ENCODE peak calls at places on chromosomes 1 and 21, in ten cellular contexts. One of them, this sample, is unnamed. For H3K27me3, the result is how much of the 10 kb centered on the place peaks cover.

GRCh38 chr1:63794927-63795326 is 21.1 kb downstream of the ROR1 start:
- DNase-seq in GM23248: peak
- DNase-seq in CD8-positive, alpha-beta T cell: no peak
- DNase-seq in CD4-positive, alpha-beta T cell: no peak
- DNase-seq in cardiac muscle cell: peak
- DNase-seq in ascending aorta: no peak
- DNase-seq in HL-60: no peak
- DNase-seq in RWPE2: no peak
- DNase-seq in heart right ventricle: no peak
- DNase-seq in mesenchymal stem cell: no peak
- DNase-seq in this sample: no peak

GRCh38 chr1:12341667-12342066 is 111.8 kb downstream of the VPS13D start:
- DNase-seq in RWPE2: no peak
- DNase-seq in CD8-positive, alpha-beta T cell: no peak
- DNase-seq in HL-60: no peak
- DNase-seq in mesenchymal stem cell: no peak
- DNase-seq in heart right ventricle: no peak
- DNase-seq in CD4-positive, alpha-beta T cell: no peak
- DNase-seq in ascending aorta: no peak
- DNase-seq in GM23248: no peak
- DNase-seq in cardiac muscle cell: no peak
- DNase-seq in this sample: no peak

GRCh38 chr1:163069142-163069541 is at the start of gene RGS4:
- DNase-seq in RWPE2: no peak
- DNase-seq in cardiac muscle cell: peak
- DNase-seq in CD4-positive, alpha-beta T cell: no peak
- DNase-seq in HL-60: no peak
- DNase-seq in CD8-positive, alpha-beta T cell: no peak
- DNase-seq in mesenchymal stem cell: peak
- DNase-seq in ascending aorta: no peak
- DNase-seq in GM23248: peak
- DNase-seq in heart right ventricle: peak
- DNase-seq in this sample: peak

GRCh38 chr21:16082038-16082816 is 352.4 kb downstream of the USP25 start:
- DNase-seq in heart right ventricle: no peak
- DNase-seq in cardiac muscle cell: peak
- DNase-seq in RWPE2: no peak
- DNase-seq in CD8-positive, alpha-beta T cell: no peak
- DNase-seq in mesenchymal stem cell: peak
- DNase-seq in ascending aorta: no peak
- DNase-seq in HL-60: no peak
- DNase-seq in CD4-positive, alpha-beta T cell: no peak
- DNase-seq in GM23248: peak
- DNase-seq in this sample: peak

GRCh38 chr1:168031627-168032026 is 94.8 kb upstream of the MPC2 start:
- DNase-seq in CD8-positive, alpha-beta T cell: no peak
- DNase-seq in GM23248: no peak
- DNase-seq in mesenchymal stem cell: no peak
- DNase-seq in CD4-positive, alpha-beta T cell: no peak
- DNase-seq in HL-60: no peak
- DNase-seq in RWPE2: no peak
- DNase-seq in heart right ventricle: no peak
- DNase-seq in ascending aorta: no peak
- DNase-seq in cardiac muscle cell: no peak
- DNase-seq in this sample: no peak

GRCh38 chr1:184160942-184161698 is 109.6 kb downstream of the TSEN15 start:
- DNase-seq in cardiac muscle cell: peak
- DNase-seq in heart right ventricle: no peak
- DNase-seq in RWPE2: no peak
- DNase-seq in mesenchymal stem cell: peak
- DNase-seq in ascending aorta: no peak
- DNase-seq in CD4-positive, alpha-beta T cell: no peak
- DNase-seq in GM23248: peak
- DNase-seq in CD8-positive, alpha-beta T cell: no peak
- DNase-seq in HL-60: no peak
- DNase-seq in this sample: peak

GRCh38 chr1:204678721-204679455 is 6.7 kb downstream of the LRRN2 start:
- DNase-seq in heart right ventricle: no peak
- DNase-seq in CD8-positive, alpha-beta T cell: no peak
- DNase-seq in CD4-positive, alpha-beta T cell: no peak
- DNase-seq in cardiac muscle cell: no peak
- DNase-seq in RWPE2: no peak
- DNase-seq in ascending aorta: no peak
- DNase-seq in GM23248: no peak
- DNase-seq in mesenchymal stem cell: no peak
- DNase-seq in HL-60: no peak
- DNase-seq in this sample: no peak

GRCh38 chr1:48572632-48573258 is 100.7 kb upstream of the SPATA6 start:
- DNase-seq in mesenchymal stem cell: peak
- DNase-seq in RWPE2: no peak
- DNase-seq in GM23248: peak
- DNase-seq in HL-60: peak
- DNase-seq in heart right ventricle: peak
- DNase-seq in ascending aorta: no peak
- DNase-seq in CD8-positive, alpha-beta T cell: no peak
- DNase-seq in CD4-positive, alpha-beta T cell: no peak
- DNase-seq in cardiac muscle cell: peak
- DNase-seq in this sample: peak

GRCh38 chr21:31781737-31782136 is 49.8 kb upstream of the SCAF4 start:
- DNase-seq in CD4-positive, alpha-beta T cell: no peak
- DNase-seq in GM23248: peak
- DNase-seq in mesenchymal stem cell: peak
- DNase-seq in RWPE2: no peak
- DNase-seq in cardiac muscle cell: peak
- DNase-seq in ascending aorta: no peak
- DNase-seq in CD8-positive, alpha-beta T cell: no peak
- DNase-seq in heart right ventricle: no peak
- DNase-seq in HL-60: no peak
- DNase-seq in this sample: peak

GRCh38 chr21:41482321-41482720 is 25.6 kb downstream of the TMPRSS2 start:
- DNase-seq in CD4-positive, alpha-beta T cell: no peak
- DNase-seq in GM23248: peak
- DNase-seq in ascending aorta: no peak
- DNase-seq in mesenchymal stem cell: peak
- DNase-seq in HL-60: no peak
- DNase-seq in RWPE2: no peak
- DNase-seq in cardiac muscle cell: peak
- DNase-seq in CD8-positive, alpha-beta T cell: no peak
- DNase-seq in heart right ventricle: no peak
- DNase-seq in this sample: peak

GRCh38 chr21:41425954-41426655 is at the start of gene MX1:
- DNase-seq in ascending aorta: no peak
- DNase-seq in CD4-positive, alpha-beta T cell: peak
- DNase-seq in RWPE2: no peak
- DNase-seq in mesenchymal stem cell: peak
- DNase-seq in CD8-positive, alpha-beta T cell: peak
- DNase-seq in HL-60: peak
- DNase-seq in heart right ventricle: peak
- DNase-seq in GM23248: peak
- DNase-seq in cardiac muscle cell: peak
- DNase-seq in this sample: peak

GRCh38 chr1:75097686-75098085 is 36.5 kb upstream of the LHX8 start:
- DNase-seq in cardiac muscle cell: no peak
- DNase-seq in ascending aorta: no peak
- DNase-seq in heart right ventricle: no peak
- DNase-seq in HL-60: no peak
- DNase-seq in GM23248: peak
- DNase-seq in CD4-positive, alpha-beta T cell: no peak
- DNase-seq in mesenchymal stem cell: no peak
- DNase-seq in CD8-positive, alpha-beta T cell: no peak
- DNase-seq in RWPE2: no peak
- DNase-seq in this sample: peak

GRCh38 chr1:246836169-246836568 is 95.6 kb downstream of the AHCTF1 start:
- DNase-seq in mesenchymal stem cell: peak
- DNase-seq in CD4-positive, alpha-beta T cell: no peak
- DNase-seq in RWPE2: no peak
- DNase-seq in ascending aorta: no peak
- DNase-seq in heart right ventricle: no peak
- DNase-seq in GM23248: peak
- DNase-seq in cardiac muscle cell: peak
- DNase-seq in HL-60: no peak
- DNase-seq in CD8-positive, alpha-beta T cell: no peak
- DNase-seq in this sample: peak

GRCh38 chr1:54950361-54951163 is 29.9 kb upstream of the TMEM61 start:
- DNase-seq in cardiac muscle cell: peak
- DNase-seq in ascending aorta: no peak
- DNase-seq in GM23248: peak
- DNase-seq in CD4-positive, alpha-beta T cell: peak
- DNase-seq in CD8-positive, alpha-beta T cell: peak
- DNase-seq in RWPE2: no peak
- DNase-seq in HL-60: peak
- DNase-seq in mesenchymal stem cell: peak
- DNase-seq in heart right ventricle: peak
- DNase-seq in this sample: peak

GRCh38 chr1:41769068-41769467 is 149.7 kb downstream of the HIVEP3 start:
- DNase-seq in GM23248: no peak
- DNase-seq in heart right ventricle: no peak
- DNase-seq in CD4-positive, alpha-beta T cell: no peak
- DNase-seq in ascending aorta: no peak
- DNase-seq in mesenchymal stem cell: no peak
- DNase-seq in HL-60: no peak
- DNase-seq in cardiac muscle cell: no peak
- DNase-seq in CD8-positive, alpha-beta T cell: no peak
- DNase-seq in RWPE2: no peak
- DNase-seq in this sample: no peak
- H3K27me3 ChIP-seq in GM23248: under half
- H3K27me3 ChIP-seq in heart right ventricle: under half
- H3K27me3 ChIP-seq in CD4-positive, alpha-beta T cell: under half
- H3K27me3 ChIP-seq in ascending aorta: under half
- H3K27me3 ChIP-seq in mesenchymal stem cell: under half
- H3K27me3 ChIP-seq in HL-60: under half
- H3K27me3 ChIP-seq in cardiac muscle cell: under half
- H3K27me3 ChIP-seq in CD8-positive, alpha-beta T cell: under half
- H3K27me3 ChIP-seq in RWPE2: under half
- H3K27me3 ChIP-seq in this sample: under half

DNA sequence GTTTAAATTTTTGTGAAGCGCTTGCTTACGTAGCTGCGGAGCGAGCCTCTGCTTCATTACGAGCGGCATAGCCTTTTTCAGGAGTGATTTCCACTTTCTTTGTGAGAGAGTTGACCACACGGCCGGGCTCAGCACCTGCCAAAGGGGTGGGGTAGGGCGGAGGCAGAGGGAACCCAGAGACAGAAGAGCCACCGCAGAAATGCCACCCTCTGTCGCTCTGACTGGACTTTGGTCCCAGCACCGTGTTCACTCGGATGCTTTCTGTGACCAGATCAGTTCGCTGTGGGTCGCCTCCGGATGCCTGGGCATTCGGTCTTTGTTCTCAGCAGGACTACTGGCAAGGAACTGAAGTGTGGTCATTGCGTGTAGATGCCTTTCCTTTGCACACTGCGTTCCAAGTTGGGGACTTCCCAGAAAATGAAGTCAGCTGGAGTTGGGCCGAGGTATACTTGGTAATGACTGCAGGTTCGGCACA is 897 bp downstream of the CHODL start:
- DNase-seq in CD8-positive, alpha-beta T cell: no peak
- DNase-seq in heart right ventricle: no peak
- DNase-seq in mesenchymal stem cell: peak
- DNase-seq in CD4-positive, alpha-beta T cell: no peak
- DNase-seq in HL-60: no peak
- DNase-seq in cardiac muscle cell: no peak
- DNase-seq in ascending aorta: no peak
- DNase-seq in GM23248: no peak
- DNase-seq in RWPE2: no peak
- DNase-seq in this sample: no peak
- H3K27me3 ChIP-seq in CD8-positive, alpha-beta T cell: under half
- H3K27me3 ChIP-seq in heart right ventricle: under half
- H3K27me3 ChIP-seq in mesenchymal stem cell: under half
- H3K27me3 ChIP-seq in CD4-positive, alpha-beta T cell: under half
- H3K27me3 ChIP-seq in HL-60: under half
- H3K27me3 ChIP-seq in cardiac muscle cell: half or more
- H3K27me3 ChIP-seq in ascending aorta: under half
- H3K27me3 ChIP-seq in GM23248: under half
- H3K27me3 ChIP-seq in RWPE2: under half
- H3K27me3 ChIP-seq in this sample: under half

GRCh38 chr21:38912789-38913119 is 107.0 kb downstream of the ETS2 start:
- DNase-seq in mesenchymal stem cell: no peak
- DNase-seq in RWPE2: no peak
- DNase-seq in ascending aorta: no peak
- DNase-seq in GM23248: no peak
- DNase-seq in HL-60: no peak
- DNase-seq in cardiac muscle cell: no peak
- DNase-seq in CD8-positive, alpha-beta T cell: no peak
- DNase-seq in heart right ventricle: no peak
- DNase-seq in CD4-positive, alpha-beta T cell: no peak
- DNase-seq in this sample: no peak

GRCh38 chr21:38911523-38912354 is 106.0 kb downstream of the ETS2 start:
- DNase-seq in RWPE2: no peak
- DNase-seq in HL-60: no peak
- DNase-seq in GM23248: no peak
- DNase-seq in heart right ventricle: no peak
- DNase-seq in ascending aorta: no peak
- DNase-seq in CD4-positive, alpha-beta T cell: no peak
- DNase-seq in mesenchymal stem cell: no peak
- DNase-seq in cardiac muscle cell: no peak
- DNase-seq in CD8-positive, alpha-beta T cell: no peak
- DNase-seq in this sample: no peak

GRCh38 chr21:38913120-38913975 is 107.6 kb downstream of the ETS2 start:
- DNase-seq in ascending aorta: no peak
- DNase-seq in cardiac muscle cell: peak
- DNase-seq in HL-60: no peak
- DNase-seq in GM23248: peak
- DNase-seq in mesenchymal stem cell: peak
- DNase-seq in CD8-positive, alpha-beta T cell: no peak
- DNase-seq in RWPE2: peak
- DNase-seq in CD4-positive, alpha-beta T cell: no peak
- DNase-seq in heart right ventricle: peak
- DNase-seq in this sample: peak

GRCh38 chr21:38910390-38911008 is 104.8 kb downstream of the ETS2 start:
- DNase-seq in RWPE2: no peak
- DNase-seq in HL-60: no peak
- DNase-seq in cardiac muscle cell: no peak
- DNase-seq in GM23248: no peak
- DNase-seq in heart right ventricle: no peak
- DNase-seq in CD4-positive, alpha-beta T cell: no peak
- DNase-seq in CD8-positive, alpha-beta T cell: no peak
- DNase-seq in mesenchymal stem cell: no peak
- DNase-seq in ascending aorta: no peak
- DNase-seq in this sample: no peak

DNA sequence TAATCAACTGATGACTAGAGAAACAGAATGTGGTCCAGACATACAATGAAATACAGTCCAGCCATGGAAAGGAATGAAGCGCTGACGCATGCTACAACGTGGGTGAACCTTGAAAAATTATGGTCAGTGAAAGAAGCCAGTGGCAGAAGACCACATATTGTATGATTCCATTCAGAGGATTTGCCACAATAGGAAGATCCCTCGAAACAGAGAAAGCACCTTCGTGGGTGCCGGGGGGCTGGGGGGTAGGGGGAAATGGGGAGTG is 106.6 kb downstream of the ETS2 start:
- DNase-seq in GM23248: no peak
- DNase-seq in heart right ventricle: no peak
- DNase-seq in cardiac muscle cell: no peak
- DNase-seq in RWPE2: no peak
- DNase-seq in HL-60: no peak
- DNase-seq in CD4-positive, alpha-beta T cell: no peak
- DNase-seq in ascending aorta: no peak
- DNase-seq in CD8-positive, alpha-beta T cell: no peak
- DNase-seq in mesenchymal stem cell: no peak
- DNase-seq in this sample: no peak
- H3K27me3 ChIP-seq in GM23248: under half
- H3K27me3 ChIP-seq in heart right ventricle: under half
- H3K27me3 ChIP-seq in cardiac muscle cell: under half
- H3K27me3 ChIP-seq in RWPE2: under half
- H3K27me3 ChIP-seq in HL-60: under half
- H3K27me3 ChIP-seq in CD4-positive, alpha-beta T cell: under half
- H3K27me3 ChIP-seq in ascending aorta: under half
- H3K27me3 ChIP-seq in CD8-positive, alpha-beta T cell: under half
- H3K27me3 ChIP-seq in mesenchymal stem cell: under half
- H3K27me3 ChIP-seq in this sample: under half

GRCh38 chr1:213987422-213987875 is 324 bp upstream of the PROX1 start:
- DNase-seq in CD4-positive, alpha-beta T cell: no peak
- DNase-seq in CD8-positive, alpha-beta T cell: no peak
- DNase-seq in heart right ventricle: no peak
- DNase-seq in ascending aorta: no peak
- DNase-seq in GM23248: peak
- DNase-seq in mesenchymal stem cell: no peak
- DNase-seq in cardiac muscle cell: no peak
- DNase-seq in HL-60: no peak
- DNase-seq in RWPE2: no peak
- DNase-seq in this sample: no peak
- H3K27me3 ChIP-seq in CD4-positive, alpha-beta T cell: half or more
- H3K27me3 ChIP-seq in CD8-positive, alpha-beta T cell: under half
- H3K27me3 ChIP-seq in heart right ventricle: half or more
- H3K27me3 ChIP-seq in ascending aorta: under half
- H3K27me3 ChIP-seq in GM23248: half or more
- H3K27me3 ChIP-seq in mesenchymal stem cell: half or more
- H3K27me3 ChIP-seq in cardiac muscle cell: under half
- H3K27me3 ChIP-seq in HL-60: half or more
- H3K27me3 ChIP-seq in RWPE2: under half
- H3K27me3 ChIP-seq in this sample: half or more